ENCODE peak calls at places on chromosomes 6 and 20, in nine cellular contexts. One of them, this sample, is unnamed.
A peak's percentile ranks its signal among the peaks of the same experiment; 100 is the strongest.

GRCh38 chr20:38890497-38890818 is 35.8 kb upstream of the FAM83D start:
- ATAC-seq in CD4-positive, alpha-beta T cell: no peak
- ATAC-seq in lung: no peak
- ATAC-seq in omental fat pad: no peak
- ATAC-seq in upper lobe of right lung: no peak
- ATAC-seq in PC-3: no peak
- ATAC-seq in right lobe of liver: no peak
- ATAC-seq in upper lobe of left lung: no peak
- ATAC-seq in IMR-90: no peak
- ATAC-seq in this sample: no peak

GRCh38 chr20:45419188-45420091 is 3.5 kb downstream of the PIGT start:
- ATAC-seq in upper lobe of right lung: peak; percentile 11
- ATAC-seq in IMR-90: peak; percentile 37
- ATAC-seq in upper lobe of left lung: peak; percentile 78
- ATAC-seq in CD4-positive, alpha-beta T cell: no peak
- ATAC-seq in PC-3: peak; percentile 95
- ATAC-seq in omental fat pad: peak; percentile 45
- ATAC-seq in right lobe of liver: peak; percentile 83
- ATAC-seq in lung: peak; percentile 37
- ATAC-seq in this sample: peak; percentile 87

GRCh38 chr6:83429857-83430605 is 820 bp downstream of the ME1 start:
- ATAC-seq in upper lobe of left lung: peak; percentile 49
- ATAC-seq in PC-3: peak; percentile 29
- ATAC-seq in upper lobe of right lung: peak; percentile 77
- ATAC-seq in right lobe of liver: peak; percentile 13
- ATAC-seq in CD4-positive, alpha-beta T cell: no peak
- ATAC-seq in lung: peak; percentile 43
- ATAC-seq in omental fat pad: peak; percentile 13
- ATAC-seq in IMR-90: peak; percentile 15
- ATAC-seq in this sample: no peak

GRCh38 chr20:54340667-54341081 is 132.8 kb downstream of the PFDN4 start:
- ATAC-seq in IMR-90: peak; percentile 67
- ATAC-seq in omental fat pad: no peak
- ATAC-seq in CD4-positive, alpha-beta T cell: no peak
- ATAC-seq in upper lobe of left lung: no peak
- ATAC-seq in PC-3: no peak
- ATAC-seq in lung: no peak
- ATAC-seq in upper lobe of right lung: no peak
- ATAC-seq in right lobe of liver: peak; percentile 72
- ATAC-seq in this sample: no peak

GRCh38 chr6:137982418-137983189 is 115.5 kb downstream of the TNFAIP3 start:
- ATAC-seq in IMR-90: no peak
- ATAC-seq in lung: no peak
- ATAC-seq in omental fat pad: no peak
- ATAC-seq in upper lobe of right lung: no peak
- ATAC-seq in PC-3: no peak
- ATAC-seq in upper lobe of left lung: no peak
- ATAC-seq in CD4-positive, alpha-beta T cell: peak; percentile 77
- ATAC-seq in right lobe of liver: no peak
- ATAC-seq in this sample: no peak

GRCh38 chr20:13337090-13337784 is 116.2 kb downstream of the ISM1 start:
- ATAC-seq in CD4-positive, alpha-beta T cell: no peak
- ATAC-seq in right lobe of liver: peak; percentile 24
- ATAC-seq in IMR-90: no peak
- ATAC-seq in lung: no peak
- ATAC-seq in omental fat pad: no peak
- ATAC-seq in PC-3: no peak
- ATAC-seq in upper lobe of left lung: no peak
- ATAC-seq in upper lobe of right lung: no peak
- ATAC-seq in this sample: no peak

GRCh38 chr6:168584251-168584650 is 143.3 kb downstream of the SMOC2 start:
- ATAC-seq in lung: peak; percentile 59
- ATAC-seq in upper lobe of left lung: peak; percentile 48
- ATAC-seq in PC-3: no peak
- ATAC-seq in upper lobe of right lung: peak; percentile 71
- ATAC-seq in omental fat pad: no peak
- ATAC-seq in CD4-positive, alpha-beta T cell: no peak
- ATAC-seq in right lobe of liver: no peak
- ATAC-seq in IMR-90: no peak
- ATAC-seq in this sample: no peak

GRCh38 chr6:117509021-117509420 is 26.5 kb downstream of the DCBLD1 start:
- ATAC-seq in IMR-90: no peak
- ATAC-seq in lung: no peak
- ATAC-seq in right lobe of liver: no peak
- ATAC-seq in omental fat pad: no peak
- ATAC-seq in CD4-positive, alpha-beta T cell: no peak
- ATAC-seq in upper lobe of left lung: no peak
- ATAC-seq in PC-3: no peak
- ATAC-seq in upper lobe of right lung: no peak
- ATAC-seq in this sample: no peak

GRCh38 chr20:11581271-11581670 is 336.4 kb upstream of the BTBD3 start:
- ATAC-seq in IMR-90: no peak
- ATAC-seq in omental fat pad: no peak
- ATAC-seq in PC-3: no peak
- ATAC-seq in upper lobe of right lung: no peak
- ATAC-seq in right lobe of liver: no peak
- ATAC-seq in lung: no peak
- ATAC-seq in upper lobe of left lung: no peak
- ATAC-seq in CD4-positive, alpha-beta T cell: no peak
- ATAC-seq in this sample: no peak

GRCh38 chr6:170244721-170245201 is 46.1 kb downstream of the DLL1 start:
- ATAC-seq in right lobe of liver: no peak
- ATAC-seq in IMR-90: no peak
- ATAC-seq in upper lobe of left lung: no peak
- ATAC-seq in CD4-positive, alpha-beta T cell: no peak
- ATAC-seq in PC-3: no peak
- ATAC-seq in upper lobe of right lung: no peak
- ATAC-seq in lung: no peak
- ATAC-seq in omental fat pad: no peak
- ATAC-seq in this sample: no peak

DNA sequence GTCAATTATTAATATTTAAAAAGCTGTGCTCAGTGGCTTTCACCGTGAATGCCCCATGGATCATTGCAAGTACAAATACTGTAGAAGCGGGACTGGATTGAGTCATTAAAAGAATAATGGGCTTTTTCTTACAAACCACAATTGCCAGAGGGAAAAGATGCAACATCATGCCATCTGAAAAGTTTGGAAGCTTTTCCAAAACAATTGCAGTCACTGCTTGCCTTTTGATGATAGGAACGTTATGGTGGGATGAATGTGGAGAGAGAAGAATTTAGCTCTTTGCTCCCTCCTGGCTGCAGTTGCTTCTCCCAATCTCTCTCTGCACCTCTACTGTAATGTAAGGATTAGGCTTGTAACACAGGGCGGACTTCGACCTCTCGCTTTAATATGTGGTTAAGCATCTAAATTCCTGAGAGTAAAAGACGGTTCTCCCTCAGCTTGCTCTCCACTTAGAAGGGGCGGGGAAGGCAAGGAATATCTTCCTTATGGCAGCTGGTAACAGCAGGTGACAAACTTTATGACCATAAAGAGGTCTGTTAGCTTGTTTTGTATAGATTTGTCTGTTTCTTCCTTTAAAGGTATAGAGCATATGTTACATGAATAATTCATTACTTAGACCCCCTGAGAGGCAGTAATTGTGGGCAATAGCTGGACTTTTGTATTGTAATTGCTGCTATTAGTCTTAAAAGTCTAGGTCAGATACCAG is 376.1 kb downstream of the UTRN start:
- ATAC-seq in upper lobe of right lung: no peak
- ATAC-seq in IMR-90: no peak
- ATAC-seq in right lobe of liver: no peak
- ATAC-seq in CD4-positive, alpha-beta T cell: no peak
- ATAC-seq in lung: no peak
- ATAC-seq in omental fat pad: no peak
- ATAC-seq in upper lobe of left lung: no peak
- ATAC-seq in PC-3: peak; percentile 33
- ATAC-seq in this sample: no peak
- TF ChIP-seq CTCF in upper lobe of right lung: no peak
- TF ChIP-seq CTCF in IMR-90: no peak
- TF ChIP-seq CTCF in right lobe of liver: no peak
- TF ChIP-seq CTCF in CD4-positive, alpha-beta T cell: no peak
- TF ChIP-seq CTCF in lung: no peak
- TF ChIP-seq CTCF in omental fat pad: no peak
- TF ChIP-seq CTCF in upper lobe of left lung: no peak
- TF ChIP-seq CTCF in PC-3: no peak
- TF ChIP-seq CTCF in this sample: no peak

GRCh38 chr6:22732186-22732970 is 163.0 kb downstream of the HDGFL1 start:
- ATAC-seq in omental fat pad: no peak
- ATAC-seq in upper lobe of left lung: no peak
- ATAC-seq in PC-3: no peak
- ATAC-seq in IMR-90: peak; percentile 51
- ATAC-seq in upper lobe of right lung: no peak
- ATAC-seq in CD4-positive, alpha-beta T cell: no peak
- ATAC-seq in lung: no peak
- ATAC-seq in right lobe of liver: no peak
- ATAC-seq in this sample: no peak

GRCh38 chr6:22737331-22737730 is 168.0 kb downstream of the HDGFL1 start:
- ATAC-seq in PC-3: no peak
- ATAC-seq in upper lobe of right lung: peak; percentile 57
- ATAC-seq in right lobe of liver: peak; percentile 25
- ATAC-seq in omental fat pad: no peak
- ATAC-seq in IMR-90: peak; percentile 63
- ATAC-seq in lung: peak; percentile 47
- ATAC-seq in CD4-positive, alpha-beta T cell: no peak
- ATAC-seq in upper lobe of left lung: no peak
- ATAC-seq in this sample: no peak
- TF ChIP-seq CTCF in PC-3: peak; percentile 71
- TF ChIP-seq CTCF in upper lobe of right lung: peak; percentile 51
- TF ChIP-seq CTCF in right lobe of liver: peak; percentile 12
- TF ChIP-seq CTCF in omental fat pad: no peak
- TF ChIP-seq CTCF in IMR-90: peak; percentile 49
- TF ChIP-seq CTCF in lung: peak; percentile 30
- TF ChIP-seq CTCF in CD4-positive, alpha-beta T cell: no peak
- TF ChIP-seq CTCF in upper lobe of left lung: no peak
- TF ChIP-seq CTCF in this sample: peak; percentile 10

GRCh38 chr6:127690092-127690491 is 113.1 kb downstream of the C6orf58 start:
- ATAC-seq in lung: no peak
- ATAC-seq in upper lobe of left lung: no peak
- ATAC-seq in IMR-90: peak; percentile 57
- ATAC-seq in right lobe of liver: peak; percentile 39
- ATAC-seq in CD4-positive, alpha-beta T cell: no peak
- ATAC-seq in PC-3: peak; percentile 37
- ATAC-seq in omental fat pad: no peak
- ATAC-seq in upper lobe of right lung: no peak
- ATAC-seq in this sample: no peak
- TF ChIP-seq CTCF in lung: no peak
- TF ChIP-seq CTCF in upper lobe of left lung: no peak
- TF ChIP-seq CTCF in IMR-90: peak; percentile 56
- TF ChIP-seq CTCF in right lobe of liver: no peak
- TF ChIP-seq CTCF in CD4-positive, alpha-beta T cell: no peak
- TF ChIP-seq CTCF in PC-3: peak; percentile 66
- TF ChIP-seq CTCF in omental fat pad: no peak
- TF ChIP-seq CTCF in upper lobe of right lung: peak; percentile 17
- TF ChIP-seq CTCF in this sample: no peak

GRCh38 chr20:49982346-49983122 is at the start of gene SNAI1:
- ATAC-seq in omental fat pad: peak; percentile 78
- ATAC-seq in PC-3: peak; percentile 92
- ATAC-seq in right lobe of liver: peak; percentile 86
- ATAC-seq in CD4-positive, alpha-beta T cell: peak; percentile 91
- ATAC-seq in IMR-90: peak; percentile 79
- ATAC-seq in upper lobe of right lung: peak; percentile 93
- ATAC-seq in upper lobe of left lung: peak; percentile 84
- ATAC-seq in lung: peak; percentile 89
- ATAC-seq in this sample: peak; percentile 85
- TF ChIP-seq CTCF in omental fat pad: peak; percentile 36
- TF ChIP-seq CTCF in PC-3: peak; percentile 77
- TF ChIP-seq CTCF in right lobe of liver: peak; percentile 62
- TF ChIP-seq CTCF in CD4-positive, alpha-beta T cell: peak; percentile 28
- TF ChIP-seq CTCF in IMR-90: peak; percentile 52
- TF ChIP-seq CTCF in upper lobe of right lung: peak; percentile 51
- TF ChIP-seq CTCF in upper lobe of left lung: peak; percentile 61
- TF ChIP-seq CTCF in lung: peak; percentile 1
- TF ChIP-seq CTCF in this sample: no peak

GRCh38 chr6:79307321-79308036 is 73.0 kb upstream of the HMGN3 start:
- ATAC-seq in omental fat pad: no peak
- ATAC-seq in upper lobe of right lung: no peak
- ATAC-seq in PC-3: no peak
- ATAC-seq in upper lobe of left lung: no peak
- ATAC-seq in right lobe of liver: no peak
- ATAC-seq in lung: no peak
- ATAC-seq in IMR-90: no peak
- ATAC-seq in CD4-positive, alpha-beta T cell: no peak
- ATAC-seq in this sample: no peak

GRCh38 chr6:79302341-79302740 is 67.9 kb upstream of the HMGN3 start:
- ATAC-seq in upper lobe of left lung: no peak
- ATAC-seq in upper lobe of right lung: peak; percentile 53
- ATAC-seq in PC-3: peak; percentile 33
- ATAC-seq in right lobe of liver: no peak
- ATAC-seq in omental fat pad: no peak
- ATAC-seq in IMR-90: no peak
- ATAC-seq in CD4-positive, alpha-beta T cell: no peak
- ATAC-seq in lung: peak; percentile 5
- ATAC-seq in this sample: no peak

GRCh38 chr6:79301290-79301689 is 66.8 kb upstream of the HMGN3 start:
- ATAC-seq in upper lobe of right lung: no peak
- ATAC-seq in upper lobe of left lung: no peak
- ATAC-seq in lung: no peak
- ATAC-seq in right lobe of liver: no peak
- ATAC-seq in CD4-positive, alpha-beta T cell: no peak
- ATAC-seq in PC-3: peak; percentile 18
- ATAC-seq in omental fat pad: no peak
- ATAC-seq in IMR-90: no peak
- ATAC-seq in this sample: no peak

GRCh38 chr6:79305020-79305419 is 70.5 kb upstream of the HMGN3 start:
- ATAC-seq in PC-3: no peak
- ATAC-seq in upper lobe of left lung: no peak
- ATAC-seq in omental fat pad: no peak
- ATAC-seq in CD4-positive, alpha-beta T cell: no peak
- ATAC-seq in right lobe of liver: no peak
- ATAC-seq in lung: no peak
- ATAC-seq in IMR-90: no peak
- ATAC-seq in upper lobe of right lung: no peak
- ATAC-seq in this sample: no peak
- TF ChIP-seq CTCF in PC-3: no peak
- TF ChIP-seq CTCF in upper lobe of left lung: no peak
- TF ChIP-seq CTCF in omental fat pad: no peak
- TF ChIP-seq CTCF in CD4-positive, alpha-beta T cell: no peak
- TF ChIP-seq CTCF in right lobe of liver: no peak
- TF ChIP-seq CTCF in lung: no peak
- TF ChIP-seq CTCF in IMR-90: no peak
- TF ChIP-seq CTCF in upper lobe of right lung: no peak
- TF ChIP-seq CTCF in this sample: no peak

This sample was measured in gastroesophageal sphincter.